ENCODE peak calls at places on chromosomes 11 and 22, in ten cellular contexts. N, U, I, M, K, C, E, B, G and Z are unnamed samples.

GRCh38 chr11:19025799-19026406 is 34.6 kb downstream of the MRGPRX2 start:
- DNase-seq in G (peak), B (no peak), U (no peak), C (no peak), K (peak), I (no peak), M (no peak), N (no peak), E (peak), Z (no peak)

GRCh38 chr11:3984896-3985295 is 109.7 kb upstream of the RRM1 start:
- DNase-seq in U (no peak), K (peak), E (peak), G (peak), M (no peak), N (peak), C (no peak), I (no peak), B (peak), Z (no peak)

GRCh38 chr11:71446942-71447688 is 1.1 kb downstream of the DHCR7 start:
- DNase-seq in K (no peak), U (peak), G (peak), I (peak), N (no peak), C (no peak), B (peak), M (peak), E (no peak), Z (no peak)

GRCh38 chr11:123431619-123432018 is 1.6 kb downstream of the GRAMD1B start:
- DNase-seq in I (no peak), M (no peak), U (no peak), G (peak), E (no peak), N (peak), K (no peak), B (peak), C (no peak), Z (no peak)

GRCh38 chr11:6438979-6439571 is 1.7 kb downstream of the HPX start:
- DNase-seq in C (no peak), G (peak), N (peak), B (peak), E (peak), I (peak), K (peak), U (peak), M (peak), Z (peak)

GRCh38 chr11:91470656-91471055 is 754.0 kb upstream of the FAT3 start:
- DNase-seq in G (no peak), K (no peak), M (no peak), U (no peak), I (no peak), B (no peak), N (no peak), C (no peak), E (no peak), Z (no peak)

GRCh38 chr11:87819141-87819540 is 356.1 kb downstream of the RAB38 start:
- DNase-seq in G (peak), N (no peak), C (no peak), U (no peak), K (no peak), I (no peak), E (no peak), M (peak), B (no peak), Z (no peak)

GRCh38 chr11:19844806-19845205 is 132.2 kb downstream of the NAV2 start:
- DNase-seq in U (no peak), N (no peak), C (no peak), I (no peak), M (no peak), K (no peak), E (no peak), B (no peak), G (no peak), Z (no peak)

GRCh38 chr11:7057641-7058040 is 31.2 kb upstream of the RBMXL2 start:
- DNase-seq in U (no peak), C (no peak), K (no peak), E (no peak), B (no peak), N (no peak), G (no peak), I (no peak), M (no peak), Z (no peak)

GRCh38 chr11:2867722-2868548 is 17.6 kb downstream of the CDKN1C start:
- DNase-seq in M (no peak), I (no peak), C (no peak), K (no peak), N (peak), E (no peak), U (no peak), G (no peak), B (no peak), Z (no peak)

GRCh38 chr22:47547881-47548630 is 785.6 kb downstream of the TBC1D22A start:
- DNase-seq in C (no peak), U (no peak), M (no peak), E (no peak), N (no peak), G (no peak), I (no peak), K (no peak), B (no peak), Z (no peak)

GRCh38 chr11:133930767-133931448 is 25.9 kb downstream of the IGSF9B start:
- DNase-seq in U (no peak), E (peak), I (no peak), N (no peak), C (no peak), B (no peak), M (no peak), G (no peak), K (no peak), Z (no peak)

GRCh38 chr11:17383466-17383865 is 5.0 kb downstream of the KCNJ11 start:
- DNase-seq in G (peak), C (no peak), N (no peak), I (no peak), E (no peak), K (no peak), M (peak), B (no peak), U (no peak), Z (no peak)

GRCh38 chr22:35349368-35349703 is 31.6 kb upstream of the HMOX1 start:
- DNase-seq in N (no peak), G (no peak), E (no peak), I (no peak), B (no peak), U (no peak), C (no peak), K (no peak), M (no peak), Z (no peak)

DNA sequence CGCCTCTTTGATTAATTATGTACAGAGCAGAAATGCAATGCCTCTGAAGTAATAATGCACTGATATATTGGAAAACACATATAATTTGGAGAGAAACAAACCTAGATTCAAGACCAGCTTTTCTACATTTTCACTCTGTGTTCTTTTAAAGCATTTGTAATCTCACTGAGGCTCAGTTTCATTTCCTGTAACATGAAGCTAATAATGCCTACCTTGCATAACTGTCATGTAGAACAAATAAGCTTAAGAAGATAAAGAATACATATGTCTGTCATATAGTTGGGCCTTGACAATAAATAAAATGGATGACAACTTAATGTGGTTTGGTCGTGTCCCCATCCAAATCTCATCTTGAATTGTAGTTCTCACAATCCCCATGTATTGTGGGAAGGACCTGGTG is 35.3 kb upstream of the FIBIN start:
- DNase-seq in C (no peak), B (no peak), G (no peak), K (no peak), U (no peak), I (no peak), M (no peak), N (no peak), E (no peak), Z (no peak)
- H3K4me3 ChIP-seq in C (no peak), B (no peak), G (no peak), K (no peak), U (no peak), I (no peak), M (no peak), N (no peak), E (no peak), Z (no peak)

GRCh38 chr11:74783241-74783871 is 34.7 kb downstream of the RNF169 start:
- DNase-seq in I (peak), U (no peak), M (peak), K (no peak), G (peak), B (peak), N (peak), C (no peak), E (no peak), Z (no peak)
- H3K4me3 ChIP-seq in I (peak), U (no peak), M (no peak), K (no peak), G (no peak), B (peak), N (peak), C (no peak), E (no peak), Z (no peak)

GRCh38 chr22:39773503-39773902 is 120.1 kb downstream of the ENTHD1 start:
- DNase-seq in K (no peak), E (no peak), B (no peak), U (no peak), M (no peak), G (no peak), I (no peak), N (no peak), C (no peak), Z (no peak)
- H3K4me3 ChIP-seq in K (no peak), E (no peak), B (peak), U (no peak), M (no peak), G (no peak), I (no peak), N (no peak), C (no peak), Z (no peak)

DNA sequence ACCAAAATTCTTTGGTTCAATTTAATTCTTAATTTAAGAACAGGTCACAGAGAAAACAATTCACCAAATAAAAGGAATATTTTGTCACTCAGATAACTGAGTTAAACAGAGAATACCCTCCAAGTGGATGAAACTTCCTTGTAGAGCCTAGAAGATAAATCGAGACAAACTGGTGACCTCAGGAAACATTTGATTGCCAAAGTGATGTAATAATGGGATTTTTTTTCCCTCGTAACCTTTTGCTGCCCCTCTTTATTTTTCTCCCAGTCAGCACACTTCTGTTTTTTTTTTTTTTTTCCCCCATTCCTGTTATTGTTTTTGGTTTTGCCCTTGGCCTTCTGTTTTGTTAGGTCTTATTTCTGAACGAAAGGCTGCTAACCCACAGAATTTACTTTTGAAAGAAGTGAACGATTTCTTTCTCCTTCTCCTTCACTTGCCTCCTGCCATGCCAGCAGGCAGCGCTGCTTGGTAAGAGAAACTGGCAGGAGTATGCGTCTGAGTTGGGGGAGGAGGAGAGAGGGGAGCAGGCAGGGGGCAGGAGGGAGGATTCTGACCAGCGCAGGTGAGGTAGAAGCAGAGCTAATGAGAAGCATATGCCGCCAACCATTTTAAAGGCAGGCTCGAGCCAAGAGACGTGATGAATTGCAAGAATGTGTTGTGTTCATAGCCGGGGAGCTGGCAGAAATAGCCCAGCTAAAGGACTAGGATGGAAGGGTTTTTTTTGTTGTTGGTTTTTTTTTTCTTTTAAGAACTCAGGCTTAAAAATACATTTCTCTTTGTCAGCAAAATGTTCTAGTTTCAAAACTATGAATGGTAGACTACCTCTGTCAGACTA is 121.9 kb upstream of the MTMR2 start:
- DNase-seq in I (peak), K (peak), B (no peak), U (no peak), C (no peak), N (no peak), G (peak), M (peak), E (peak), Z (peak)
- H3K4me3 ChIP-seq in I (peak), K (no peak), B (no peak), U (no peak), C (no peak), N (no peak), G (no peak), M (no peak), E (no peak), Z (no peak)

GRCh38 chr22:29480512-29481264 is 670 bp downstream of the NEFH start:
- DNase-seq in C (peak), E (peak), I (no peak), G (peak), K (peak), B (peak), U (no peak), M (no peak), N (no peak), Z (no peak)
- H3K4me3 ChIP-seq in C (peak), E (peak), I (peak), G (peak), K (peak), B (no peak), U (no peak), M (peak), N (no peak), Z (no peak)

DNA sequence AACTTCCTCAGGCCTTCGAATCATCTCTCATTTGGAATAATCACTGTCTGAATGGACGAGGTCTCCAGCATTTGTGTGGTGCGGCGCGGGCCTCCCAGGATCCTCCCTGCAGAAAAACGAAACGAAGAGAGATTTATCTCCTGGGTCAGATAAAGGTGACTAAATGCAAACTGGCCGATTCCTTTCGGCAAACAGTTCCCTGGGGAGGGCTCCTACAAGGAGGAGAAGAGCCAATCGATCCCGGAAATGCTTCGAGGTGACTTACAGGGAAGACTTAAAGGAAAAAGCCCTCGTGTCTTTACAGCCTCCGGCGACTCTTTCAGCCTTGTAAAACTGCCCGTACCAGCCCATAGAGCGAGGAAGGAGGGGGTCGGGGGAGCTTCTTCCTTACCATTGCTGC is 126.5 kb downstream of the MIAT start:
- DNase-seq in B (no peak), N (no peak), M (no peak), K (no peak), G (no peak), I (no peak), E (no peak), C (no peak), U (no peak), Z (no peak)
- H3K4me3 ChIP-seq in B (no peak), N (no peak), M (no peak), K (no peak), G (no peak), I (no peak), E (no peak), C (no peak), U (no peak), Z (no peak)

GRCh38 chr11:624705-625635 is at the start of gene CDHR5:
- DNase-seq in N (no peak), E (no peak), K (no peak), U (no peak), B (no peak), G (no peak), I (no peak), C (peak), M (no peak), Z (peak)
- H3K4me3 ChIP-seq in N (no peak), E (no peak), K (no peak), U (no peak), B (no peak), G (no peak), I (no peak), C (no peak), M (no peak), Z (peak)

GRCh38 chr11:47981667-47982404 is 1.5 kb downstream of the PTPRJ start:
- DNase-seq in G (no peak), U (peak), I (no peak), B (peak), E (no peak), N (no peak), M (no peak), K (peak), C (peak), Z (no peak)

GRCh38 chr11:47977651-47978050 is 2.7 kb upstream of the PTPRJ start:
- DNase-seq in C (no peak), N (no peak), G (peak), E (no peak), I (peak), U (no peak), B (no peak), M (no peak), K (no peak), Z (no peak)

GRCh38 chr11:47980907-47981621 is 705 bp downstream of the PTPRJ start:
- DNase-seq in K (peak), U (peak), N (peak), G (peak), E (peak), B (no peak), M (no peak), I (peak), C (peak), Z (peak)

GRCh38 chr11:47980093-47980906 is at the start of gene PTPRJ:
- DNase-seq in I (peak), E (peak), C (peak), M (no peak), N (peak), G (peak), B (peak), K (peak), U (peak), Z (peak)

DNA sequence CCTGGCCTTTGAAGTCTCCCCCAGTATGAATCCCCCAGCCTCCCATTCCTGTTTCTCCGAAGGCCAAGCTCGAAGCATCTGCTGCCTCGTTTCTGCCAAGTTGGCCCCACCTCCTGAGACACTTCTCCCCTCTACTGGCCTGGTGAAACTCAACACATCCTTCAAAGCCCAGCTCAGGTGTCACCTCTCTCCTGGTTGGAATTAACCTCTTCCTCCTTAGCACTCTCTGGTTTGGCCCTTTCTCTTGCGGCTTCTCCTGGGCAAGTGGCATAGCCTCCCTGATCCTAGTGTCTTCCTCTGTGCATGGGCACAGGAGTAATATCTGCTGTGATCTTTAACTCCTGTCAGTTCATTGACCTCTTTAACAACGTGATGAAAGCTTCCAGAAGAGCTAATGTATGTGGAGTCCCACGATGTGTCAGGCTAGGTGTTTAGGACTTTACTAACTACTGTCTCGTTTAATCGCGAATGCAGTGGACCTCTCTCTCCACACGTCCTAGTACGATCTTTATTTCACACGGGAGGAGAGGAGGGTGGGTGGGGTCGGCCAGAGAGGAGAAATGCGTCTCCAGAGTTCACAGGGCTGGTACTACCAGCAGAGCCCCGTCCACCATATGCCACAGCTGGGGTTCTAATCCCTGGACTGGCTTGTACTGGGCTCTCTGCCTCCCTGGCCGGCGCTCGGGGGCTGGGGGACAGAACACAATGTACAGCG is 824 bp upstream of the PTPRJ start:
- DNase-seq in G (peak), M (no peak), C (no peak), K (peak), U (no peak), N (no peak), I (no peak), E (peak), B (no peak), Z (no peak)
- H3K4me3 ChIP-seq in G (peak), M (peak), C (peak), K (peak), U (no peak), N (no peak), I (peak), E (peak), B (no peak), Z (peak)